ENCODE peak calls at places on chromosomes 1 and 21, in six cellular contexts. One of them, this sample, is unnamed.

GRCh38 chr1:7267493-7267892 is 482.2 kb downstream of the CAMTA1 start:
- DNase-seq in mammary epithelial cell: peak
- DNase-seq in SK-N-SH: no peak
- DNase-seq in CD8-positive, alpha-beta T cell: no peak
- DNase-seq in left lung: no peak
- DNase-seq in left ventricle myocardium inferior: no peak
- DNase-seq in this sample: no peak

GRCh38 chr1:160125761-160126160 is 10.2 kb downstream of the ATP1A2 start:
- DNase-seq in mammary epithelial cell: peak
- DNase-seq in SK-N-SH: no peak
- DNase-seq in CD8-positive, alpha-beta T cell: no peak
- DNase-seq in left lung: no peak
- DNase-seq in left ventricle myocardium inferior: no peak
- DNase-seq in this sample: no peak

GRCh38 chr1:6350416-6351088 is 43.0 kb downstream of the ACOT7 start:
- DNase-seq in mammary epithelial cell: peak
- DNase-seq in SK-N-SH: peak
- DNase-seq in CD8-positive, alpha-beta T cell: no peak
- DNase-seq in left lung: no peak
- DNase-seq in left ventricle myocardium inferior: peak
- DNase-seq in this sample: no peak

GRCh38 chr21:20997308-20997632 is 939 bp upstream of the NCAM2 start:
- DNase-seq in mammary epithelial cell: no peak
- DNase-seq in SK-N-SH: peak
- DNase-seq in CD8-positive, alpha-beta T cell: no peak
- DNase-seq in left lung: peak
- DNase-seq in left ventricle myocardium inferior: no peak
- DNase-seq in this sample: no peak

GRCh38 chr1:20290624-20291597 is at the start of gene VWA5B1:
- DNase-seq in mammary epithelial cell: no peak
- DNase-seq in SK-N-SH: peak
- DNase-seq in CD8-positive, alpha-beta T cell: no peak
- DNase-seq in left lung: no peak
- DNase-seq in left ventricle myocardium inferior: no peak
- DNase-seq in this sample: no peak

GRCh38 chr1:169572184-169572583 is 14.1 kb downstream of the F5 start:
- DNase-seq in mammary epithelial cell: no peak
- DNase-seq in SK-N-SH: no peak
- DNase-seq in CD8-positive, alpha-beta T cell: no peak
- DNase-seq in left lung: no peak
- DNase-seq in left ventricle myocardium inferior: no peak
- DNase-seq in this sample: no peak

GRCh38 chr1:51699376-51699775 is 82.5 kb downstream of the OSBPL9 start:
- DNase-seq in mammary epithelial cell: no peak
- DNase-seq in SK-N-SH: no peak
- DNase-seq in CD8-positive, alpha-beta T cell: no peak
- DNase-seq in left lung: no peak
- DNase-seq in left ventricle myocardium inferior: no peak
- DNase-seq in this sample: no peak

GRCh38 chr1:178960781-178961180 is 64.9 kb upstream of the FAM20B start:
- DNase-seq in mammary epithelial cell: no peak
- DNase-seq in SK-N-SH: no peak
- DNase-seq in CD8-positive, alpha-beta T cell: no peak
- DNase-seq in left lung: no peak
- DNase-seq in left ventricle myocardium inferior: no peak
- DNase-seq in this sample: no peak

GRCh38 chr1:3604997-3605823 is 6.1 kb downstream of the MEGF6 start:
- DNase-seq in mammary epithelial cell: no peak
- DNase-seq in SK-N-SH: no peak
- DNase-seq in CD8-positive, alpha-beta T cell: no peak
- DNase-seq in left lung: no peak
- DNase-seq in left ventricle myocardium inferior: no peak
- DNase-seq in this sample: no peak

GRCh38 chr21:20592482-20592881 is 405.7 kb upstream of the NCAM2 start:
- DNase-seq in mammary epithelial cell: no peak
- DNase-seq in SK-N-SH: no peak
- DNase-seq in CD8-positive, alpha-beta T cell: no peak
- DNase-seq in left lung: no peak
- DNase-seq in left ventricle myocardium inferior: no peak
- DNase-seq in this sample: no peak

GRCh38 chr1:229378586-229379442 is 36.0 kb upstream of the CCSAP start:
- DNase-seq in mammary epithelial cell: no peak
- DNase-seq in SK-N-SH: no peak
- DNase-seq in CD8-positive, alpha-beta T cell: no peak
- DNase-seq in left lung: no peak
- DNase-seq in left ventricle myocardium inferior: no peak
- DNase-seq in this sample: no peak

GRCh38 chr1:46549697-46550681 is 1.5 kb downstream of the KNCN start:
- DNase-seq in mammary epithelial cell: peak
- DNase-seq in SK-N-SH: peak
- DNase-seq in CD8-positive, alpha-beta T cell: peak
- DNase-seq in left lung: peak
- DNase-seq in left ventricle myocardium inferior: no peak
- DNase-seq in this sample: peak

GRCh38 chr1:188169971-188170370 is 1341.2 kb downstream of the PLA2G4A start:
- DNase-seq in mammary epithelial cell: no peak
- DNase-seq in SK-N-SH: no peak
- DNase-seq in CD8-positive, alpha-beta T cell: no peak
- DNase-seq in left lung: no peak
- DNase-seq in left ventricle myocardium inferior: no peak
- DNase-seq in this sample: no peak

GRCh38 chr21:38506606-38507331 is 8.5 kb upstream of the ERG start:
- DNase-seq in mammary epithelial cell: no peak
- DNase-seq in SK-N-SH: no peak
- DNase-seq in CD8-positive, alpha-beta T cell: no peak
- DNase-seq in left lung: peak
- DNase-seq in left ventricle myocardium inferior: peak
- DNase-seq in this sample: no peak

GRCh38 chr1:64223329-64224151 is 20.1 kb downstream of the UBE2U start:
- DNase-seq in mammary epithelial cell: peak
- DNase-seq in SK-N-SH: no peak
- DNase-seq in CD8-positive, alpha-beta T cell: no peak
- DNase-seq in left lung: no peak
- DNase-seq in left ventricle myocardium inferior: no peak
- DNase-seq in this sample: no peak

GRCh38 chr1:94790246-94790645 is 29.9 kb upstream of the SLC44A3 start:
- DNase-seq in mammary epithelial cell: no peak
- DNase-seq in SK-N-SH: no peak
- DNase-seq in CD8-positive, alpha-beta T cell: no peak
- DNase-seq in left lung: no peak
- DNase-seq in left ventricle myocardium inferior: no peak
- DNase-seq in this sample: no peak

GRCh38 chr1:11784993-11785769 is 20.6 kb downstream of the MTHFR start:
- DNase-seq in mammary epithelial cell: peak
- DNase-seq in SK-N-SH: peak
- DNase-seq in CD8-positive, alpha-beta T cell: no peak
- DNase-seq in left lung: peak
- DNase-seq in left ventricle myocardium inferior: peak
- DNase-seq in this sample: peak

GRCh38 chr1:248825573-248825908 is 174 bp downstream of the SH3BP5L start:
- DNase-seq in mammary epithelial cell: no peak
- DNase-seq in SK-N-SH: no peak
- DNase-seq in CD8-positive, alpha-beta T cell: no peak
- DNase-seq in left lung: no peak
- DNase-seq in left ventricle myocardium inferior: no peak
- DNase-seq in this sample: no peak

GRCh38 chr1:119115301-119115700 is 25.2 kb downstream of the WARS2 start:
- DNase-seq in mammary epithelial cell: no peak
- DNase-seq in SK-N-SH: peak
- DNase-seq in CD8-positive, alpha-beta T cell: no peak
- DNase-seq in left lung: no peak
- DNase-seq in left ventricle myocardium inferior: no peak
- DNase-seq in this sample: no peak

GRCh38 chr1:224080082-224080774 is 33.7 kb upstream of the FBXO28 start:
- DNase-seq in mammary epithelial cell: peak
- DNase-seq in SK-N-SH: no peak
- DNase-seq in CD8-positive, alpha-beta T cell: no peak
- DNase-seq in left lung: no peak
- DNase-seq in left ventricle myocardium inferior: no peak
- DNase-seq in this sample: no peak

GRCh38 chr1:30081379-30082102 is 641.8 kb downstream of the MATN1 start:
- DNase-seq in mammary epithelial cell: no peak
- DNase-seq in SK-N-SH: no peak
- DNase-seq in CD8-positive, alpha-beta T cell: no peak
- DNase-seq in left lung: no peak
- DNase-seq in left ventricle myocardium inferior: no peak
- DNase-seq in this sample: no peak

GRCh38 chr1:86441997-86442396 is 18.0 kb downstream of the CLCA2 start:
- DNase-seq in mammary epithelial cell: no peak
- DNase-seq in SK-N-SH: no peak
- DNase-seq in CD8-positive, alpha-beta T cell: no peak
- DNase-seq in left lung: no peak
- DNase-seq in left ventricle myocardium inferior: no peak
- DNase-seq in this sample: no peak

GRCh38 chr1:16077430-16078245 is 4.2 kb upstream of the FAM131C start:
- DNase-seq in mammary epithelial cell: no peak
- DNase-seq in SK-N-SH: no peak
- DNase-seq in CD8-positive, alpha-beta T cell: no peak
- DNase-seq in left lung: no peak
- DNase-seq in left ventricle myocardium inferior: no peak
- DNase-seq in this sample: no peak

GRCh38 chr1:179168526-179168925 is 61.0 kb downstream of the ABL2 start:
- DNase-seq in mammary epithelial cell: no peak
- DNase-seq in SK-N-SH: no peak
- DNase-seq in CD8-positive, alpha-beta T cell: no peak
- DNase-seq in left lung: no peak
- DNase-seq in left ventricle myocardium inferior: no peak
- DNase-seq in this sample: no peak

GRCh38 chr1:112957133-112957812 is 1.3 kb upstream of the SLC16A1 start:
- DNase-seq in mammary epithelial cell: peak
- DNase-seq in SK-N-SH: peak
- DNase-seq in CD8-positive, alpha-beta T cell: peak
- DNase-seq in left lung: no peak
- DNase-seq in left ventricle myocardium inferior: no peak
- DNase-seq in this sample: peak

GRCh38 chr1:201933840-201934430 is 12.4 kb downstream of the LMOD1 start:
- DNase-seq in mammary epithelial cell: peak
- DNase-seq in SK-N-SH: no peak
- DNase-seq in CD8-positive, alpha-beta T cell: no peak
- DNase-seq in left lung: no peak
- DNase-seq in left ventricle myocardium inferior: no peak
- DNase-seq in this sample: no peak

GRCh38 chr1:154859151-154859785 is 10.8 kb downstream of the KCNN3 start:
- DNase-seq in mammary epithelial cell: no peak
- DNase-seq in SK-N-SH: no peak
- DNase-seq in CD8-positive, alpha-beta T cell: no peak
- DNase-seq in left lung: no peak
- DNase-seq in left ventricle myocardium inferior: no peak
- DNase-seq in this sample: no peak
- H3K4me3 ChIP-seq in mammary epithelial cell: no peak
- H3K4me3 ChIP-seq in SK-N-SH: no peak
- H3K4me3 ChIP-seq in CD8-positive, alpha-beta T cell: no peak
- H3K4me3 ChIP-seq in left lung: no peak
- H3K4me3 ChIP-seq in left ventricle myocardium inferior: no peak
- H3K4me3 ChIP-seq in this sample: no peak

GRCh38 chr1:2469103-2469940 is 6.8 kb upstream of the PLCH2 start:
- DNase-seq in mammary epithelial cell: no peak
- DNase-seq in SK-N-SH: no peak
- DNase-seq in CD8-positive, alpha-beta T cell: no peak
- DNase-seq in left lung: no peak
- DNase-seq in left ventricle myocardium inferior: no peak
- DNase-seq in this sample: no peak
- H3K4me3 ChIP-seq in mammary epithelial cell: no peak
- H3K4me3 ChIP-seq in SK-N-SH: no peak
- H3K4me3 ChIP-seq in CD8-positive, alpha-beta T cell: no peak
- H3K4me3 ChIP-seq in left lung: no peak
- H3K4me3 ChIP-seq in left ventricle myocardium inferior: no peak
- H3K4me3 ChIP-seq in this sample: no peak

DNA sequence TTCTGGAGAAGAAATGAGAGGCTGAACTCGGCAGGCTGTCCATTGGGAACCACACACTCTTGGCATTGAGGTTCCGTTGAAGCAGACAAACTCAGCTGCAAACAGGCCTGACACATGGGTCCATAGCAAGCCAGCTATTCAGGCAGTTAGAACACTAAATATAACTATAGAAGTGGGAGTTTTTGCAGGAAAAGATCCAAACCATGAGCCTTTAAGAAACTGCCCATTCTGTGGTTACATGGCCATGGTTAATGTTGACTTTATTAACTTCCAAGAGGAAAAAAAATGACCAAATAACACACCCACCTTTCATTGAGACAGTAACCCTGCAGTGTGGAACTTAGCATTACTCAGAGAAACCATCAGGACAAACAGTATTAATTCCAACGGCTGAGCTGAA is 84.7 kb upstream of the BCL10 start:
- DNase-seq in mammary epithelial cell: peak
- DNase-seq in SK-N-SH: no peak
- DNase-seq in CD8-positive, alpha-beta T cell: no peak
- DNase-seq in left lung: no peak
- DNase-seq in left ventricle myocardium inferior: no peak
- DNase-seq in this sample: no peak
- H3K4me3 ChIP-seq in mammary epithelial cell: no peak
- H3K4me3 ChIP-seq in SK-N-SH: no peak
- H3K4me3 ChIP-seq in CD8-positive, alpha-beta T cell: no peak
- H3K4me3 ChIP-seq in left lung: no peak
- H3K4me3 ChIP-seq in left ventricle myocardium inferior: no peak
- H3K4me3 ChIP-seq in this sample: no peak

GRCh38 chr1:197915217-197915616 is 2.0 kb upstream of the LHX9 start:
- DNase-seq in mammary epithelial cell: no peak
- DNase-seq in SK-N-SH: peak
- DNase-seq in CD8-positive, alpha-beta T cell: no peak
- DNase-seq in left lung: no peak
- DNase-seq in left ventricle myocardium inferior: no peak
- DNase-seq in this sample: no peak

GRCh38 chr1:197912739-197913494 is 4.3 kb upstream of the LHX9 start:
- DNase-seq in mammary epithelial cell: no peak
- DNase-seq in SK-N-SH: peak
- DNase-seq in CD8-positive, alpha-beta T cell: no peak
- DNase-seq in left lung: no peak
- DNase-seq in left ventricle myocardium inferior: no peak
- DNase-seq in this sample: no peak

GRCh38 chr1:197911857-197912696 is 5.1 kb upstream of the LHX9 start:
- DNase-seq in mammary epithelial cell: no peak
- DNase-seq in SK-N-SH: peak
- DNase-seq in CD8-positive, alpha-beta T cell: no peak
- DNase-seq in left lung: peak
- DNase-seq in left ventricle myocardium inferior: no peak
- DNase-seq in this sample: no peak

GRCh38 chr1:197914510-197914909 is 2.7 kb upstream of the LHX9 start:
- DNase-seq in mammary epithelial cell: no peak
- DNase-seq in SK-N-SH: no peak
- DNase-seq in CD8-positive, alpha-beta T cell: no peak
- DNase-seq in left lung: no peak
- DNase-seq in left ventricle myocardium inferior: no peak
- DNase-seq in this sample: no peak

GRCh38 chr1:197913495-197914276 is 3.5 kb upstream of the LHX9 start:
- DNase-seq in mammary epithelial cell: no peak
- DNase-seq in SK-N-SH: peak
- DNase-seq in CD8-positive, alpha-beta T cell: no peak
- DNase-seq in left lung: no peak
- DNase-seq in left ventricle myocardium inferior: no peak
- DNase-seq in this sample: no peak
- H3K4me3 ChIP-seq in mammary epithelial cell: no peak
- H3K4me3 ChIP-seq in SK-N-SH: no peak
- H3K4me3 ChIP-seq in CD8-positive, alpha-beta T cell: no peak
- H3K4me3 ChIP-seq in left lung: no peak
- H3K4me3 ChIP-seq in left ventricle myocardium inferior: peak
- H3K4me3 ChIP-seq in this sample: no peak

This sample was measured in CD8-positive, alpha-beta memory T cell.